ENCODE peak calls at places on chromosomes 12 and 14, in nine cellular contexts. One of them, this sample, is unnamed.

GRCh38 chr12:47905313-47905730 is 528 bp upstream of the VDR start:
- DNase-seq in fibroblast of the aortic adventitia: no peak
- DNase-seq in Panc1: no peak
- DNase-seq in CD4-positive, alpha-beta T cell: no peak
- DNase-seq in cardiac muscle cell: no peak
- DNase-seq in NB4: no peak
- DNase-seq in lower lobe of right lung: peak; percentile 81
- DNase-seq in keratinocyte: no peak
- DNase-seq in H9: peak; percentile 95
- DNase-seq in this sample: no peak

GRCh38 chr12:104357431-104357952 is 54.0 kb downstream of the EID3 start:
- DNase-seq in fibroblast of the aortic adventitia: peak; percentile 74
- DNase-seq in Panc1: no peak
- DNase-seq in CD4-positive, alpha-beta T cell: no peak
- DNase-seq in cardiac muscle cell: peak; percentile 75
- DNase-seq in NB4: no peak
- DNase-seq in lower lobe of right lung: no peak
- DNase-seq in keratinocyte: no peak
- DNase-seq in H9: peak; percentile 32
- DNase-seq in this sample: no peak

GRCh38 chr12:62861586-62861985 is 73.4 kb downstream of the PPM1H start:
- DNase-seq in fibroblast of the aortic adventitia: peak; percentile 12
- DNase-seq in Panc1: no peak
- DNase-seq in CD4-positive, alpha-beta T cell: no peak
- DNase-seq in cardiac muscle cell: no peak
- DNase-seq in NB4: no peak
- DNase-seq in lower lobe of right lung: no peak
- DNase-seq in keratinocyte: no peak
- DNase-seq in H9: no peak
- DNase-seq in this sample: no peak

GRCh38 chr14:91963465-91963864 is 16.0 kb upstream of the FBLN5 start:
- DNase-seq in fibroblast of the aortic adventitia: peak; percentile 29
- DNase-seq in Panc1: no peak
- DNase-seq in CD4-positive, alpha-beta T cell: no peak
- DNase-seq in cardiac muscle cell: peak; percentile 56
- DNase-seq in NB4: no peak
- DNase-seq in lower lobe of right lung: no peak
- DNase-seq in keratinocyte: no peak
- DNase-seq in H9: no peak
- DNase-seq in this sample: no peak

GRCh38 chr12:75747572-75747995 is 236.2 kb upstream of the KRR1 start:
- DNase-seq in fibroblast of the aortic adventitia: peak; percentile 83
- DNase-seq in Panc1: no peak
- DNase-seq in CD4-positive, alpha-beta T cell: no peak
- DNase-seq in cardiac muscle cell: peak; percentile 58
- DNase-seq in NB4: no peak
- DNase-seq in lower lobe of right lung: no peak
- DNase-seq in keratinocyte: no peak
- DNase-seq in H9: no peak
- DNase-seq in this sample: no peak

GRCh38 chr14:52738409-52738808 is 8.4 kb downstream of the STYX start:
- DNase-seq in fibroblast of the aortic adventitia: no peak
- DNase-seq in Panc1: no peak
- DNase-seq in CD4-positive, alpha-beta T cell: no peak
- DNase-seq in cardiac muscle cell: no peak
- DNase-seq in NB4: no peak
- DNase-seq in lower lobe of right lung: no peak
- DNase-seq in keratinocyte: no peak
- DNase-seq in H9: no peak
- DNase-seq in this sample: no peak

GRCh38 chr14:63438065-63438757 is 105.0 kb downstream of the PPP2R5E start:
- DNase-seq in fibroblast of the aortic adventitia: peak; percentile 99
- DNase-seq in Panc1: peak; percentile 13
- DNase-seq in CD4-positive, alpha-beta T cell: no peak
- DNase-seq in cardiac muscle cell: peak; percentile 98
- DNase-seq in NB4: peak; percentile 15
- DNase-seq in lower lobe of right lung: no peak
- DNase-seq in keratinocyte: peak; percentile 21
- DNase-seq in H9: no peak
- DNase-seq in this sample: no peak

GRCh38 chr12:117064596-117064995 is 34.6 kb downstream of the TESC start:
- DNase-seq in fibroblast of the aortic adventitia: no peak
- DNase-seq in Panc1: no peak
- DNase-seq in CD4-positive, alpha-beta T cell: no peak
- DNase-seq in cardiac muscle cell: no peak
- DNase-seq in NB4: peak; percentile 95
- DNase-seq in lower lobe of right lung: no peak
- DNase-seq in keratinocyte: no peak
- DNase-seq in H9: no peak
- DNase-seq in this sample: no peak

GRCh38 chr14:103074699-103075341 is 9.2 kb upstream of the LBHD2 start:
- DNase-seq in fibroblast of the aortic adventitia: peak; percentile 36
- DNase-seq in Panc1: no peak
- DNase-seq in CD4-positive, alpha-beta T cell: no peak
- DNase-seq in cardiac muscle cell: no peak
- DNase-seq in NB4: no peak
- DNase-seq in lower lobe of right lung: peak; percentile 96
- DNase-seq in keratinocyte: no peak
- DNase-seq in H9: peak; percentile 69
- DNase-seq in this sample: no peak

GRCh38 chr12:75959060-75959459 is 72.5 kb downstream of the PHLDA1 start:
- DNase-seq in fibroblast of the aortic adventitia: no peak
- DNase-seq in Panc1: no peak
- DNase-seq in CD4-positive, alpha-beta T cell: no peak
- DNase-seq in cardiac muscle cell: no peak
- DNase-seq in NB4: no peak
- DNase-seq in lower lobe of right lung: no peak
- DNase-seq in keratinocyte: no peak
- DNase-seq in H9: peak; percentile 44
- DNase-seq in this sample: no peak

GRCh38 chr12:5447329-5447728 is 15.4 kb downstream of the NTF3 start:
- DNase-seq in fibroblast of the aortic adventitia: no peak
- DNase-seq in Panc1: no peak
- DNase-seq in CD4-positive, alpha-beta T cell: no peak
- DNase-seq in cardiac muscle cell: no peak
- DNase-seq in NB4: no peak
- DNase-seq in lower lobe of right lung: no peak
- DNase-seq in keratinocyte: no peak
- DNase-seq in H9: no peak
- DNase-seq in this sample: no peak

GRCh38 chr14:104137297-104138097 is 890 bp upstream of the KIF26A start:
- DNase-seq in fibroblast of the aortic adventitia: peak; percentile 6
- DNase-seq in Panc1: no peak
- DNase-seq in CD4-positive, alpha-beta T cell: peak; percentile 60
- DNase-seq in cardiac muscle cell: peak; percentile 42
- DNase-seq in NB4: peak; percentile 52
- DNase-seq in lower lobe of right lung: peak; percentile 71
- DNase-seq in keratinocyte: no peak
- DNase-seq in H9: peak; percentile 84
- DNase-seq in this sample: peak; percentile 88

GRCh38 chr12:80277732-80278131 is 166.3 kb upstream of the PTPRQ start:
- DNase-seq in fibroblast of the aortic adventitia: no peak
- DNase-seq in Panc1: no peak
- DNase-seq in CD4-positive, alpha-beta T cell: no peak
- DNase-seq in cardiac muscle cell: no peak
- DNase-seq in NB4: no peak
- DNase-seq in lower lobe of right lung: no peak
- DNase-seq in keratinocyte: no peak
- DNase-seq in H9: no peak
- DNase-seq in this sample: no peak

GRCh38 chr12:123843912-123844748 is 82.0 kb downstream of the DNAH10 start:
- DNase-seq in fibroblast of the aortic adventitia: no peak
- DNase-seq in Panc1: no peak
- DNase-seq in CD4-positive, alpha-beta T cell: no peak
- DNase-seq in cardiac muscle cell: no peak
- DNase-seq in NB4: no peak
- DNase-seq in lower lobe of right lung: no peak
- DNase-seq in keratinocyte: no peak
- DNase-seq in H9: no peak
- DNase-seq in this sample: no peak

GRCh38 chr12:123846340-123846739 is 84.2 kb downstream of the DNAH10 start:
- DNase-seq in fibroblast of the aortic adventitia: no peak
- DNase-seq in Panc1: no peak
- DNase-seq in CD4-positive, alpha-beta T cell: no peak
- DNase-seq in cardiac muscle cell: no peak
- DNase-seq in NB4: no peak
- DNase-seq in lower lobe of right lung: no peak
- DNase-seq in keratinocyte: no peak
- DNase-seq in H9: no peak
- DNase-seq in this sample: no peak

GRCh38 chr12:123845881-123846280 is 83.8 kb downstream of the DNAH10 start:
- DNase-seq in fibroblast of the aortic adventitia: no peak
- DNase-seq in Panc1: no peak
- DNase-seq in CD4-positive, alpha-beta T cell: no peak
- DNase-seq in cardiac muscle cell: no peak
- DNase-seq in NB4: no peak
- DNase-seq in lower lobe of right lung: no peak
- DNase-seq in keratinocyte: no peak
- DNase-seq in H9: no peak
- DNase-seq in this sample: no peak

GRCh38 chr12:123839826-123840225 is 77.7 kb downstream of the DNAH10 start:
- DNase-seq in fibroblast of the aortic adventitia: no peak
- DNase-seq in Panc1: no peak
- DNase-seq in CD4-positive, alpha-beta T cell: no peak
- DNase-seq in cardiac muscle cell: no peak
- DNase-seq in NB4: no peak
- DNase-seq in lower lobe of right lung: no peak
- DNase-seq in keratinocyte: no peak
- DNase-seq in H9: no peak
- DNase-seq in this sample: no peak

GRCh38 chr12:123840765-123841425 is 78.8 kb downstream of the DNAH10 start:
- DNase-seq in fibroblast of the aortic adventitia: no peak
- DNase-seq in Panc1: no peak
- DNase-seq in CD4-positive, alpha-beta T cell: no peak
- DNase-seq in cardiac muscle cell: peak; percentile 18
- DNase-seq in NB4: no peak
- DNase-seq in lower lobe of right lung: no peak
- DNase-seq in keratinocyte: no peak
- DNase-seq in H9: no peak
- DNase-seq in this sample: no peak
- TF ChIP-seq CTCF in fibroblast of the aortic adventitia: no peak
- TF ChIP-seq CTCF in Panc1: no peak
- TF ChIP-seq CTCF in CD4-positive, alpha-beta T cell: no peak
- TF ChIP-seq CTCF in cardiac muscle cell: no peak
- TF ChIP-seq CTCF in NB4: no peak
- TF ChIP-seq CTCF in lower lobe of right lung: no peak
- TF ChIP-seq CTCF in keratinocyte: no peak
- TF ChIP-seq CTCF in H9: no peak
- TF ChIP-seq CTCF in this sample: no peak

DNA sequence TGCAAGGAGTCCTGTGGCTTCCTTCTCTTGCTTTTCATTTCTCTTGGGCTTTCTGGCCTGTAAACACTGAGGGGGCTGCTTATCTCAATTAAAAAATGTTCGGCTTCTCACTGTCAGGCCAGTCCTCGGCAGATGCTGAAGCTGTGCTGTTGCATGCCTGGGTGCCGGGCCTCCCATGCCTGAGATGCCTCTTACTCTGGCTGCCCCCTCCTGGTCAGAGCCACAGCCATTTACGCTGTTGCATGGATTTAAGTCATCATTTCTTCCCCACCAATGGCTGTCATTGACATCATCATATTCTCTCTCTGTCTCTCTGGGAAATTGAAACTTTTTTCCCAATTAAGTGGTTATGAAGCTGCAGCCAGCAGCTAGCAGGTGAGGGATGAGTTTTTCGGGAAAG is 53.7 kb downstream of the FOXN4 start:
- DNase-seq in fibroblast of the aortic adventitia: peak; percentile 15
- DNase-seq in Panc1: no peak
- DNase-seq in CD4-positive, alpha-beta T cell: no peak
- DNase-seq in cardiac muscle cell: peak; percentile 79
- DNase-seq in NB4: peak; percentile 49
- DNase-seq in lower lobe of right lung: no peak
- DNase-seq in keratinocyte: no peak
- DNase-seq in H9: no peak
- DNase-seq in this sample: no peak
- TF ChIP-seq CTCF in fibroblast of the aortic adventitia: no peak
- TF ChIP-seq CTCF in Panc1: peak; percentile 59
- TF ChIP-seq CTCF in CD4-positive, alpha-beta T cell: no peak
- TF ChIP-seq CTCF in cardiac muscle cell: peak; percentile 53
- TF ChIP-seq CTCF in NB4: peak; percentile 24
- TF ChIP-seq CTCF in lower lobe of right lung: no peak
- TF ChIP-seq CTCF in keratinocyte: peak; percentile 53
- TF ChIP-seq CTCF in H9: peak; percentile 47
- TF ChIP-seq CTCF in this sample: no peak

DNA sequence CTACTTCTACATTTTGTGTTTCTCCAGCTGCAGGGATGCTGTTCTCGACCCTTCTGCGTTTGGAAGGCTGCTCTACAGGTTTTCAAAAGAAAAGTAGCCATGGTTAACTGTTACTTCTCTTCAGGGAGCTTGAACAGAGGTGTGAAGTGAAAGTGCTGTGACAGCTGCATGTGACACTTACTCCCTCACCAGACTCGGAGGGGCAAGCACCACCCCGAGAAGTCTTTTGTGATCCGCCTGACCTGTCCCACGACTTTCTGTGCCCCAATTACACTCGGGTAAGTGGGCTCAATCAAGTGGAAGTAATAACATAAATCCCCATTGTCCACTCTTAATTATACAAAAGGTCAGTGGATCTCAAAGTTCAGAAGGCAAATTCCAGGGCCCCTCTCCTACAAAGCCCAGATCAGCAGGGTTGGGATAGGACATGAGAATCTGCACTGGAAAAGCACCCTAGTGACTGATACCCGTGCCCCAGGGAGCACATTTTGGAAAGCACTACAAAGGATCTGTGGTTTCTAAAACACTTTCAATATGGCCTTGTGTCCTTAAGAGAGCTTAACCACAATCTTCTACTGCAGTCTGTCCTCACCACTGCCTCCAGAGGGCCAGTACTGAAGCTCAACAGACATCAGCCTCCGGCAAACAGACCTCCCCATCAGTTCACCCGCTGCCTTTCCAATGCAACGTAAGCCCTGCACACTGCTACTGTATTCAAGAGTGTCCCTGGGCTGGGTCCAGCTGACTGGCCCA is 11.6 kb downstream of the FICD start:
- DNase-seq in fibroblast of the aortic adventitia: no peak
- DNase-seq in Panc1: no peak
- DNase-seq in CD4-positive, alpha-beta T cell: no peak
- DNase-seq in cardiac muscle cell: peak; percentile 21
- DNase-seq in NB4: peak; percentile 24
- DNase-seq in lower lobe of right lung: no peak
- DNase-seq in keratinocyte: no peak
- DNase-seq in H9: no peak
- DNase-seq in this sample: no peak
- TF ChIP-seq CTCF in fibroblast of the aortic adventitia: no peak
- TF ChIP-seq CTCF in Panc1: no peak
- TF ChIP-seq CTCF in CD4-positive, alpha-beta T cell: no peak
- TF ChIP-seq CTCF in cardiac muscle cell: no peak
- TF ChIP-seq CTCF in NB4: no peak
- TF ChIP-seq CTCF in lower lobe of right lung: no peak
- TF ChIP-seq CTCF in keratinocyte: no peak
- TF ChIP-seq CTCF in H9: no peak
- TF ChIP-seq CTCF in this sample: peak; percentile 36

GRCh38 chr14:101315802-101316296 is 245.4 kb upstream of the DIO3 start:
- DNase-seq in fibroblast of the aortic adventitia: no peak
- DNase-seq in Panc1: no peak
- DNase-seq in CD4-positive, alpha-beta T cell: no peak
- DNase-seq in cardiac muscle cell: no peak
- DNase-seq in NB4: no peak
- DNase-seq in lower lobe of right lung: no peak
- DNase-seq in keratinocyte: no peak
- DNase-seq in H9: no peak
- DNase-seq in this sample: no peak

GRCh38 chr14:101318271-101318670 is 243.0 kb upstream of the DIO3 start:
- DNase-seq in fibroblast of the aortic adventitia: no peak
- DNase-seq in Panc1: no peak
- DNase-seq in CD4-positive, alpha-beta T cell: no peak
- DNase-seq in cardiac muscle cell: no peak
- DNase-seq in NB4: no peak
- DNase-seq in lower lobe of right lung: no peak
- DNase-seq in keratinocyte: no peak
- DNase-seq in H9: no peak
- DNase-seq in this sample: no peak

GRCh38 chr14:101313268-101313667 is 248.0 kb upstream of the DIO3 start:
- DNase-seq in fibroblast of the aortic adventitia: no peak
- DNase-seq in Panc1: no peak
- DNase-seq in CD4-positive, alpha-beta T cell: no peak
- DNase-seq in cardiac muscle cell: no peak
- DNase-seq in NB4: no peak
- DNase-seq in lower lobe of right lung: no peak
- DNase-seq in keratinocyte: no peak
- DNase-seq in H9: no peak
- DNase-seq in this sample: no peak
- TF ChIP-seq CTCF in fibroblast of the aortic adventitia: no peak
- TF ChIP-seq CTCF in Panc1: peak; percentile 7
- TF ChIP-seq CTCF in CD4-positive, alpha-beta T cell: no peak
- TF ChIP-seq CTCF in cardiac muscle cell: no peak
- TF ChIP-seq CTCF in NB4: peak; percentile 18
- TF ChIP-seq CTCF in lower lobe of right lung: no peak
- TF ChIP-seq CTCF in keratinocyte: no peak
- TF ChIP-seq CTCF in H9: peak; percentile 58
- TF ChIP-seq CTCF in this sample: no peak

This sample was measured in type B pancreatic cell.